ENCODE peak calls at places on chromosomes 13 and 19, in seven cellular contexts. G, Z, O, B, S, F and P are unnamed samples.

GRCh38 chr13:102286326-102286725 is 115.5 kb downstream of the FGF14 start:
- DNase-seq in B (no peak), S (no peak), Z (no peak), O (no peak), F (no peak), G (peak; percentile 53), P (no peak)

GRCh38 chr19:44643605-44644390 is at the start of gene PVR:
- DNase-seq in B (peak; percentile 42), G (peak; percentile 50), F (peak; percentile 95), S (peak; percentile 77), O (no peak), Z (peak; percentile 76), P (no peak)

GRCh38 chr19:19943848-19944582 is 43.3 kb downstream of the ZNF93 start:
- DNase-seq in O (no peak), S (no peak), F (no peak), G (no peak), Z (peak; percentile 14), B (no peak), P (no peak)

GRCh38 chr13:112874751-112875300 is 94.2 kb upstream of the MCF2L start:
- DNase-seq in F (no peak), S (no peak), G (no peak), O (no peak), Z (no peak), B (no peak), P (no peak)

GRCh38 chr19:33705860-33706259 is 84.1 kb downstream of the CHST8 start:
- DNase-seq in B (no peak), G (no peak), O (no peak), Z (no peak), S (no peak), F (no peak), P (no peak)

GRCh38 chr19:19531951-19532805 is 3.5 kb downstream of the YJEFN3 start:
- DNase-seq in B (peak; percentile 87), G (peak; percentile 30), O (no peak), Z (peak; percentile 80), S (peak; percentile 97), F (peak; percentile 86), P (peak; percentile 89)

GRCh38 chr13:43305416-43305815 is 282.0 kb downstream of the DNAJC15 start:
- DNase-seq in S (no peak), O (no peak), B (no peak), F (no peak), Z (no peak), G (no peak), P (no peak)

GRCh38 chr13:51764184-51765141 is 39.5 kb downstream of the DHRS12 start:
- DNase-seq in G (peak; percentile 92), Z (no peak), B (peak; percentile 42), S (no peak), O (peak; percentile 65), F (no peak), P (peak; percentile 51)

GRCh38 chr13:30892966-30893365 is 13.1 kb upstream of the MEDAG start:
- DNase-seq in O (no peak), G (peak; percentile 17), B (no peak), F (no peak), S (peak; percentile 94), Z (peak; percentile 50), P (no peak)

GRCh38 chr13:80979035-80979641 is 638.2 kb upstream of the SPRY2 start:
- DNase-seq in Z (peak; percentile 31), S (no peak), F (peak; percentile 59), B (peak; percentile 19), O (peak; percentile 11), G (peak; percentile 57), P (no peak)

GRCh38 chr19:343941-344624 is 513 bp downstream of the MIER2 start:
- DNase-seq in B (peak; percentile 43), G (no peak), O (no peak), F (peak; percentile 98), S (peak; percentile 59), Z (peak; percentile 92), P (no peak)

GRCh38 chr19:1259206-1259872 is 9.8 kb upstream of the CIRBP start:
- DNase-seq in F (peak; percentile 62), G (peak; percentile 86), Z (no peak), O (peak; percentile 73), S (no peak), B (no peak), P (peak; percentile 81)

GRCh38 chr19:49840736-49841249 is 10.2 kb upstream of the PTOV1 start:
- DNase-seq in B (no peak), S (no peak), O (no peak), G (no peak), F (no peak), Z (no peak), P (no peak)

GRCh38 chr13:42720858-42721219 is 60.5 kb upstream of the FAM216B start:
- DNase-seq in G (no peak), S (no peak), F (no peak), B (no peak), O (no peak), Z (no peak), P (no peak)

GRCh38 chr19:41870401-41870873 is 6.6 kb upstream of the CD79A start:
- DNase-seq in G (no peak), Z (no peak), O (no peak), F (peak; percentile 22), B (no peak), S (no peak), P (no peak)
- TF ChIP-seq TAF1 in G (no peak), Z (no peak), O (no peak), F (no peak), B (no peak), S (no peak), P (no peak)

GRCh38 chr19:15114153-15114540 is 6.9 kb downstream of the SYDE1 start:
- DNase-seq in G (no peak), O (no peak), B (no peak), Z (no peak), F (peak; percentile 21), S (no peak), P (no peak)
- TF ChIP-seq TAF1 in G (no peak), O (no peak), B (no peak), Z (no peak), F (no peak), S (no peak), P (no peak)

GRCh38 chr19:10567696-10568443 is 909 bp downstream of the CDKN2D start:
- DNase-seq in O (no peak), B (no peak), G (no peak), S (no peak), F (no peak), Z (no peak), P (no peak)
- TF ChIP-seq TAF1 in O (no peak), B (no peak), G (no peak), S (no peak), F (no peak), Z (no peak), P (no peak)

GRCh38 chr19:5170329-5170745 is 170.3 kb downstream of the PTPRS start:
- DNase-seq in S (peak; percentile 95), O (no peak), Z (peak; percentile 62), G (no peak), B (no peak), F (peak; percentile 58), P (no peak)
- TF ChIP-seq TAF1 in S (no peak), O (no peak), Z (no peak), G (no peak), B (no peak), F (no peak), P (no peak)

GRCh38 chr13:109510036-109510435 is 276.3 kb downstream of the IRS2 start:
- DNase-seq in Z (no peak), S (no peak), G (no peak), B (no peak), F (no peak), O (no peak), P (no peak)

GRCh38 chr13:109509154-109509905 is 277.1 kb downstream of the IRS2 start:
- DNase-seq in O (no peak), F (no peak), G (no peak), Z (no peak), B (no peak), S (no peak), P (no peak)
- TF ChIP-seq TAF1 in O (no peak), F (no peak), G (no peak), Z (no peak), B (no peak), S (no peak), P (no peak)

GRCh38 chr13:46521921-46522691 is 30.9 kb upstream of the LRCH1 start:
- DNase-seq in B (no peak), S (no peak), Z (no peak), F (peak; percentile 37), O (no peak), G (no peak), P (no peak)
- TF ChIP-seq TAF1 in B (no peak), S (no peak), Z (no peak), F (no peak), O (no peak), G (no peak), P (no peak)

DNA sequence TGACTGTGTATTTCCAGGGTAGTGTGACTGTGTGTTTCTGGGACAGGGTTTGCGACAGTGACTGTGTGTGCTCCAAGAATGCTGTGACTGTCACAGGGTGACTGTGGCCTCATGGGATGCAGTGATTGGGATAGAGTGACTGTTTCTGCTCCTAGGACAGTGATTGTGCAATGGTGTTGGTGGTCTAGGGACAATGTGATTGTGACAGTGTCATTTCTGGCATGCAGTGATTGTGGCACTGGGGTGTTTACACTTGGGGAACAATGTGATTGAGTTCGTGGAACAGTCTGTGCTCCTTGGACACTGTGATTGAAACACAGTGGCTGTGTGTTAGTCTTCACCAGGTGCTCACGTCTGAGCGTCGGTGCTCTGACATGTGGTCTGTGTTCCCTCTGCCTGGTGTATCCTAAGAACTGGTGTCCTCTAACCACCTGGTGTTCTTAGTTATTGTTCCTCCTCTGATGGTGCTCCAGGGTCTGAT is 1.7 kb downstream of the PDE4A start:
- DNase-seq in G (no peak), O (no peak), S (no peak), F (no peak), Z (peak; percentile 9), B (no peak), P (no peak)
- TF ChIP-seq TAF1 in G (no peak), O (no peak), S (no peak), F (no peak), Z (no peak), B (no peak), P (no peak)